ENCODE peak calls at places on chromosomes 12 and 14, in eight cellular contexts. I, Y, E, X, S, A, V and J are unnamed samples.
A peak's percentile ranks its signal among the peaks of the same experiment; 100 is the strongest.

GRCh38 chr14:49995162-49995561 is 102.3 kb downstream of the ARF6 start:
- DNase-seq in I (no peak), Y (no peak), E (no peak), X (no peak), S (no peak), A (no peak), V (no peak), J (no peak)

GRCh38 chr14:23366163-23366921 is 1.4 kb upstream of the EFS start:
- DNase-seq in I (no peak), Y (no peak), E (peak; percentile 72), X (no peak), S (peak; percentile 66), A (peak; percentile 89), V (no peak), J (peak; percentile 57)

GRCh38 chr12:54018608-54018984 is 9.6 kb upstream of the HOXC6 start:
- DNase-seq in I (no peak), Y (no peak), E (peak; percentile 70), X (no peak), S (no peak), A (no peak), V (no peak), J (no peak)

GRCh38 chr14:68705741-68706283 is 87.1 kb downstream of the ZFP36L1 start:
- DNase-seq in I (no peak), Y (no peak), E (no peak), X (no peak), S (no peak), A (no peak), V (no peak), J (no peak)

GRCh38 chr12:48980953-48981756 is 3.0 kb downstream of the WNT1 start:
- DNase-seq in I (peak; percentile 60), Y (no peak), E (no peak), X (peak; percentile 45), S (no peak), A (no peak), V (no peak), J (no peak)

GRCh38 chr14:90495357-90496276 is 98.8 kb downstream of the CALM1 start:
- DNase-seq in I (peak; percentile 11), Y (no peak), E (no peak), X (peak; percentile 37), S (no peak), A (peak; percentile 70), V (no peak), J (no peak)

GRCh38 chr12:88306471-88307069 is 164.5 kb downstream of the TMTC3 start:
- DNase-seq in I (no peak), Y (no peak), E (no peak), X (no peak), S (no peak), A (no peak), V (no peak), J (no peak)

GRCh38 chr12:106032141-106032925 is 106.4 kb downstream of the NUAK1 start:
- DNase-seq in I (no peak), Y (no peak), E (no peak), X (no peak), S (no peak), A (no peak), V (no peak), J (no peak)

GRCh38 chr12:132068250-132068649 is 75.9 kb downstream of the DDX51 start:
- DNase-seq in I (no peak), Y (no peak), E (no peak), X (no peak), S (no peak), A (no peak), V (no peak), J (no peak)

GRCh38 chr12:29816869-29817730 is 33.4 kb upstream of the TMTC1 start:
- DNase-seq in I (no peak), Y (no peak), E (no peak), X (no peak), S (no peak), A (no peak), V (no peak), J (no peak)

GRCh38 chr12:62520361-62520760 is 53.7 kb downstream of the MON2 start:
- DNase-seq in I (no peak), Y (no peak), E (no peak), X (no peak), S (no peak), A (no peak), V (no peak), J (no peak)

GRCh38 chr14:46250113-46250703 is 401.4 kb downstream of the RPL10L start:
- DNase-seq in I (no peak), Y (no peak), E (no peak), X (no peak), S (no peak), A (peak; percentile 15), V (no peak), J (no peak)

GRCh38 chr12:106841471-106842302 is 67.2 kb downstream of the RIC8B start:
- DNase-seq in I (peak; percentile 8), Y (no peak), E (no peak), X (no peak), S (no peak), A (peak; percentile 16), V (no peak), J (no peak)

GRCh38 chr14:104223101-104223809 is 84.9 kb downstream of the KIF26A start:
- DNase-seq in I (no peak), Y (no peak), E (peak; percentile 46), X (no peak), S (no peak), A (no peak), V (no peak), J (no peak)

GRCh38 chr14:61891810-61892209 is 129.6 kb downstream of the SNAPC1 start:
- DNase-seq in I (no peak), Y (no peak), E (no peak), X (no peak), S (no peak), A (no peak), V (no peak), J (no peak)

GRCh38 chr12:104498211-104498801 is 41.6 kb downstream of the CHST11 start:
- DNase-seq in I (peak; percentile 30), Y (no peak), E (no peak), X (peak; percentile 46), S (no peak), A (no peak), V (no peak), J (no peak)

GRCh38 chr12:120301962-120302815 is at the start of gene SIRT4:
- DNase-seq in I (peak; percentile 82), Y (peak; percentile 69), E (peak; percentile 87), X (peak; percentile 85), S (peak; percentile 73), A (peak; percentile 89), V (peak; percentile 78), J (peak; percentile 86)

GRCh38 chr14:80387563-80387981 is 176.3 kb upstream of the DIO2 start:
- DNase-seq in I (no peak), Y (no peak), E (peak; percentile 15), X (no peak), S (peak; percentile 18), A (no peak), V (no peak), J (no peak)

GRCh38 chr12:114812858-114813761 is 129.1 kb upstream of the TBX3 start:
- DNase-seq in I (no peak), Y (no peak), E (no peak), X (no peak), S (no peak), A (no peak), V (no peak), J (no peak)

GRCh38 chr14:103624860-103625259 is 4.2 kb upstream of the KLC1 start:
- DNase-seq in I (no peak), Y (no peak), E (peak; percentile 82), X (no peak), S (no peak), A (no peak), V (no peak), J (no peak)

GRCh38 chr12:92759634-92760268 is 57.0 kb downstream of the PLEKHG7 start:
- DNase-seq in I (no peak), Y (no peak), E (no peak), X (no peak), S (no peak), A (no peak), V (no peak), J (no peak)

GRCh38 chr14:68794856-68795601 is 2.2 kb upstream of the ZFP36L1 start:
- DNase-seq in I (no peak), Y (no peak), E (no peak), X (no peak), S (no peak), A (no peak), V (peak; percentile 57), J (no peak)

GRCh38 chr14:96959992-96960391 is 162.8 kb downstream of the VRK1 start:
- DNase-seq in I (no peak), Y (no peak), E (no peak), X (no peak), S (no peak), A (no peak), V (no peak), J (no peak)

GRCh38 chr14:68886109-68886434 is 93.0 kb downstream of the ACTN1 start:
- DNase-seq in I (no peak), Y (no peak), E (no peak), X (no peak), S (no peak), A (no peak), V (no peak), J (no peak)

GRCh38 chr12:54935235-54935951 is 49.2 kb downstream of the TESPA1 start:
- DNase-seq in I (no peak), Y (no peak), E (no peak), X (peak; percentile 41), S (no peak), A (no peak), V (peak; percentile 21), J (no peak)

GRCh38 chr14:100604126-100604501 is 16.9 kb upstream of the BEGAIN start:
- DNase-seq in I (no peak), Y (no peak), E (no peak), X (no peak), S (no peak), A (no peak), V (no peak), J (no peak)

GRCh38 chr12:89856431-89856830 is 147.8 kb upstream of the ATP2B1 start:
- DNase-seq in I (no peak), Y (no peak), E (no peak), X (no peak), S (no peak), A (no peak), V (peak; percentile 36), J (no peak)

GRCh38 chr14:53793790-53794560 is 162.7 kb downstream of the BMP4 start:
- DNase-seq in I (no peak), Y (no peak), E (peak; percentile 21), X (no peak), S (no peak), A (no peak), V (no peak), J (no peak)

GRCh38 chr12:109418848-109419474 is 58.1 kb downstream of the KCTD10 start:
- DNase-seq in I (no peak), Y (no peak), E (no peak), X (no peak), S (no peak), A (no peak), V (no peak), J (no peak)

GRCh38 chr14:32620724-32621123 is 291.6 kb downstream of the AKAP6 start:
- DNase-seq in I (no peak), Y (no peak), E (no peak), X (no peak), S (no peak), A (no peak), V (no peak), J (no peak)

GRCh38 chr14:87133073-87133815 is 859.7 kb downstream of the GALC start:
- DNase-seq in I (no peak), Y (no peak), E (peak; percentile 44), X (no peak), S (no peak), A (no peak), V (no peak), J (no peak)

GRCh38 chr12:130966443-130967030 is 12.8 kb downstream of the ADGRD1 start:
- DNase-seq in I (no peak), Y (no peak), E (no peak), X (no peak), S (no peak), A (no peak), V (no peak), J (no peak)

GRCh38 chr12:94806617-94807016 is 156.3 kb upstream of the TMCC3 start:
- DNase-seq in I (no peak), Y (no peak), E (no peak), X (no peak), S (no peak), A (no peak), V (no peak), J (no peak)